ENCODE peak calls at places on chromosome 18, in ten cellular contexts. P, G, K, A, L, N, D, Z, M and U are unnamed samples.
A peak's percentile ranks its signal among the peaks of the same experiment; 100 is the strongest.

GRCh38 chr18:21672868-21673267 is 31.7 kb downstream of the ABHD3 start:
- DNase-seq in G (no peak), M (no peak), Z (peak; percentile 21), P (no peak), N (no peak), D (peak; percentile 31), L (peak; percentile 30), A (no peak), K (no peak), U (no peak)

GRCh38 chr18:67417864-67418523 is 98.5 kb downstream of the DSEL start:
- DNase-seq in N (no peak), L (no peak), Z (peak; percentile 29), A (no peak), P (peak; percentile 55), D (peak; percentile 77), K (no peak), G (peak; percentile 17), M (no peak), U (peak; percentile 30)

GRCh38 chr18:14189858-14190257 is 57.6 kb upstream of the ZNF519 start:
- DNase-seq in L (no peak), K (peak; percentile 18), G (peak; percentile 47), P (no peak), M (no peak), A (no peak), N (no peak), D (peak; percentile 70), Z (peak; percentile 91), U (peak; percentile 2)

GRCh38 chr18:37457754-37458153 is 107.8 kb downstream of the CELF4 start:
- DNase-seq in L (no peak), G (no peak), K (no peak), P (no peak), M (no peak), Z (no peak), A (no peak), D (no peak), N (no peak), U (no peak)

GRCh38 chr18:53971331-53971730 is 253.1 kb downstream of the MBD2 start:
- DNase-seq in K (no peak), G (no peak), A (no peak), P (no peak), N (no peak), L (no peak), M (no peak), Z (no peak), D (peak; percentile 32), U (no peak)

GRCh38 chr18:79749251-79750191 is 48.2 kb upstream of the KCNG2 start:
- DNase-seq in P (no peak), N (no peak), K (no peak), G (no peak), Z (no peak), M (peak; percentile 53), D (no peak), L (no peak), A (no peak), U (no peak)

GRCh38 chr18:6757966-6758365 is 28.4 kb downstream of the ARHGAP28 start:
- DNase-seq in A (no peak), P (no peak), Z (no peak), N (peak; percentile 88), G (no peak), K (no peak), L (no peak), M (no peak), D (no peak), U (peak; percentile 15)

GRCh38 chr18:79476918-79477685 is 81.4 kb downstream of the NFATC1 start:
- DNase-seq in A (no peak), N (no peak), M (peak; percentile 43), Z (no peak), P (no peak), L (peak; percentile 8), D (no peak), G (no peak), K (no peak), U (no peak)

GRCh38 chr18:39788395-39788794 is 2166.6 kb upstream of the PIK3C3 start:
- DNase-seq in N (no peak), K (no peak), L (no peak), G (no peak), A (no peak), D (no peak), P (no peak), M (no peak), Z (no peak), U (no peak)

GRCh38 chr18:50819727-50820378 is at the start of gene MRO:
- DNase-seq in M (peak; percentile 85), N (peak; percentile 10), P (peak; percentile 89), G (peak; percentile 88), L (peak; percentile 87), A (peak; percentile 75), D (peak; percentile 80), K (peak; percentile 31), Z (peak; percentile 69), U (peak; percentile 51)

GRCh38 chr18:74507927-74508326 is 11.8 kb downstream of the CNDP2 start:
- DNase-seq in N (no peak), D (no peak), M (peak; percentile 59), P (no peak), Z (no peak), A (no peak), L (no peak), G (no peak), K (no peak), U (no peak)

GRCh38 chr18:27377251-27377650 is 192.1 kb upstream of the CHST9 start:
- DNase-seq in L (no peak), P (no peak), N (no peak), A (no peak), G (no peak), Z (no peak), K (no peak), D (peak; percentile 8), M (no peak), U (no peak)

GRCh38 chr18:53526092-53526491 is 698.4 kb downstream of the MBD2 start:
- DNase-seq in Z (no peak), M (no peak), P (no peak), A (no peak), K (no peak), L (no peak), N (no peak), G (no peak), D (no peak), U (no peak)

GRCh38 chr18:63949068-63949737 is at the start of gene HMSD:
- DNase-seq in D (peak; percentile 42), G (peak; percentile 73), Z (no peak), N (no peak), K (no peak), A (peak; percentile 43), P (peak; percentile 86), L (peak; percentile 52), M (no peak), U (no peak)

GRCh38 chr18:7924616-7925015 is 357.5 kb downstream of the PTPRM start:
- DNase-seq in A (no peak), P (no peak), K (no peak), Z (no peak), N (no peak), L (no peak), G (no peak), M (no peak), D (no peak), U (no peak)

GRCh38 chr18:9775172-9775571 is 67.1 kb downstream of the RAB31 start:
- DNase-seq in K (no peak), Z (peak; percentile 85), A (no peak), D (no peak), G (no peak), L (no peak), N (no peak), M (no peak), P (no peak), U (no peak)

DNA sequence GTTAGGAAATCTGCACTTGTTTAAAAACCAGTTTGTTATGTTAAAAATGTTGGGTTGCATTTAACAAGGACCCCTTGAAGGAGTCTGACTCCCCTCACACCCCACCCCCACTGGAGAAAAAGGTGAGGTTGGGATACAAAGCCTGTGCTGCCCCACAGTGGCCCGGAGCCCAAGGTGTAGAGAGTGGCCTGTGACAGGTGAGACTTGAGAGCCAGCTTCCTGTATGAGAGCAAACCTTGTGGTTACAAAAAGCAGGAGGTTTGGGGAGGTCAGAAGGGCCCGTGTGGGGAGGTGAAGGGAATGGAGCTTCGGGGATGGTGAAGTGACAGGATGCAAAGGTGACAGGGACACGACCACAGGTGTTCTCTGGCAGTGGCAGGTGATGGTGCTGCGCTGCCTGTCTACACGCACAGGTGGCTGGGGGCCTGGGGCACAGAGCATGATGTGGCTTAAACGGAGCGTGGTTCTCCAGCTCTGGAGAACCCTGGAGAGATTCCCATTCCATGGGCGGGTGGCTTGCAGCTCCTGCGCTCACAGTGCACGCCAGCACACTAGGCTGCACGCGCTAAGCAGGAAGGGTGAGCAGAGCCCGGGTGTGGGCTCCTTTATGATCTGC is 29.0 kb downstream of the IMPA2 start:
- DNase-seq in N (no peak), G (no peak), Z (no peak), K (no peak), P (no peak), L (no peak), A (no peak), D (no peak), M (no peak), U (no peak)
- TF ChIP-seq CTCF in N (no peak), G (no peak), Z (no peak), K (no peak), P (no peak), L (no peak), A (no peak), D (no peak), M (no peak), U (no peak)

GRCh38 chr18:3655637-3656050 is 205.7 kb downstream of the TGIF1 start:
- DNase-seq in L (no peak), N (no peak), G (no peak), Z (no peak), A (no peak), M (no peak), P (no peak), K (no peak), D (no peak), U (no peak)
- TF ChIP-seq CTCF in L (no peak), N (no peak), G (no peak), Z (no peak), A (no peak), M (no peak), P (no peak), K (no peak), D (no peak), U (no peak)

DNA sequence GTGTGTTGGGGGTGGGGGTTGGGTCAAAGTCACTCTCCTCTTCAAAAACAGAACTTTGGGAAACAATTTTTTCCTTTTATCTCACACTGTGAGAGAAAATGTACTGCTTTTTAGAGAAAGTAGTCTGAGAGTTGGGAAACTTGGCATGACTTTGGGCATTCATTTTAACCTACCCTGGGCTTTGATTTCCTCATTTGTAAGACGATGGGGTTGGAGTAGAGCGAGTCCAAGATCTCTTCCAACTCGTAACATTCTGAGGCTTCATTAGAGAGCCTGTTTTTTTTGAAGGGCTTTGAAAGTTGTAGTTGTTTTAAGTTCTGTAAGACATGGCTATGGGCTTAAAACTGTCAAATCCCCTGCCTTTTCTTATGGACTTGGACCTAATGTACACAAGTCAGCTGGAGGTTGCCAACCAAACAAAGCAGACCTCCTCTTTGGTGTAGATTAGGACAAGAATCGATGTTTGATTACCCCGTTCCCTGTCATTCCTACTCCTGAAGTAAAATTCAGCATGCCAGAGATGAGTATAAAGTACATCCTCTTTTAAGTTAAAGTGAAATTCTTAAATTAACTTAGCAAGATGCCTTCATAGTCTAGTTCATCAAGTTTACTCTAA is 8.4 kb downstream of the PHLPP1 start:
- DNase-seq in N (no peak), M (no peak), G (no peak), K (no peak), A (no peak), D (no peak), L (no peak), P (no peak), Z (no peak), U (no peak)
- TF ChIP-seq CTCF in N (no peak), M (no peak), G (no peak), K (no peak), A (no peak), D (no peak), L (no peak), P (no peak), Z (no peak), U (no peak)

GRCh38 chr18:48675330-48675761 is 136.5 kb downstream of the CTIF start:
- DNase-seq in K (peak; percentile 69), Z (peak; percentile 72), D (peak; percentile 91), A (peak; percentile 75), N (no peak), M (peak; percentile 94), G (peak; percentile 88), P (peak; percentile 92), L (peak; percentile 89), U (peak; percentile 74)
- TF ChIP-seq CTCF in K (peak; percentile 88), Z (peak; percentile 89), D (peak; percentile 95), A (peak; percentile 79), N (peak; percentile 91), M (peak; percentile 94), G (peak; percentile 87), P (peak; percentile 90), L (peak; percentile 98), U (peak; percentile 95)